ENCODE peak calls at places on chromosome 22, in five cellular contexts. One of them, this sample, is unnamed.
A peak's percentile ranks its signal among the peaks of the same experiment; 100 is the strongest.

GRCh38 chr22:47001288-47001687 is 238.8 kb downstream of the TBC1D22A start:
- DNase-seq in GM23248: no peak
- DNase-seq in SK-N-SH: no peak
- DNase-seq in GM23338: no peak
- DNase-seq in PC-3: no peak
- DNase-seq in this sample: no peak

GRCh38 chr22:25072406-25072805 is 119.9 kb downstream of the KIAA1671 start:
- DNase-seq in SK-N-SH: no peak
- DNase-seq in PC-3: no peak
- DNase-seq in GM23338: no peak
- DNase-seq in GM23248: no peak
- DNase-seq in this sample: no peak

GRCh38 chr22:48820481-48821345 is 1007.0 kb downstream of the BRD1 start:
- DNase-seq in PC-3: no peak
- DNase-seq in GM23248: no peak
- DNase-seq in SK-N-SH: no peak
- DNase-seq in GM23338: peak; percentile 0
- DNase-seq in this sample: no peak

GRCh38 chr22:32897400-32897799 is 95.9 kb downstream of the TIMP3 start:
- DNase-seq in PC-3: no peak
- DNase-seq in SK-N-SH: no peak
- DNase-seq in GM23338: no peak
- DNase-seq in GM23248: peak; percentile 84
- DNase-seq in this sample: no peak

GRCh38 chr22:19783531-19784395 is 23.2 kb downstream of the TBX1 start:
- DNase-seq in SK-N-SH: no peak
- DNase-seq in PC-3: no peak
- DNase-seq in GM23338: no peak
- DNase-seq in GM23248: no peak
- DNase-seq in this sample: no peak

GRCh38 chr22:19971276-19972124 is 29.9 kb upstream of the TXNRD2 start:
- DNase-seq in SK-N-SH: no peak
- DNase-seq in GM23338: no peak
- DNase-seq in GM23248: no peak
- DNase-seq in PC-3: no peak
- DNase-seq in this sample: no peak

GRCh38 chr22:19974233-19974861 is 32.7 kb upstream of the TXNRD2 start:
- DNase-seq in PC-3: peak; percentile 22
- DNase-seq in GM23338: peak; percentile 97
- DNase-seq in GM23248: peak; percentile 63
- DNase-seq in SK-N-SH: peak; percentile 91
- DNase-seq in this sample: peak; percentile 85

GRCh38 chr22:23622634-23623033 is 9.5 kb downstream of the DRICH1 start:
- DNase-seq in GM23338: no peak
- DNase-seq in SK-N-SH: no peak
- DNase-seq in PC-3: peak; percentile 38
- DNase-seq in GM23248: peak; percentile 35
- DNase-seq in this sample: no peak

GRCh38 chr22:27207907-27208306 is 550.5 kb downstream of the MIAT start:
- DNase-seq in GM23338: no peak
- DNase-seq in GM23248: peak; percentile 94
- DNase-seq in SK-N-SH: no peak
- DNase-seq in PC-3: no peak
- DNase-seq in this sample: no peak

GRCh38 chr22:23373601-23374000 is 193.3 kb downstream of the BCR start:
- DNase-seq in GM23338: no peak
- DNase-seq in SK-N-SH: no peak
- DNase-seq in PC-3: no peak
- DNase-seq in GM23248: no peak
- DNase-seq in this sample: no peak

GRCh38 chr22:44185237-44186120 is 4.8 kb downstream of the PARVG start:
- DNase-seq in SK-N-SH: no peak
- DNase-seq in PC-3: no peak
- DNase-seq in GM23248: no peak
- DNase-seq in GM23338: no peak
- DNase-seq in this sample: no peak

GRCh38 chr22:27204280-27204679 is 546.9 kb downstream of the MIAT start:
- DNase-seq in PC-3: no peak
- DNase-seq in SK-N-SH: no peak
- DNase-seq in GM23248: no peak
- DNase-seq in GM23338: no peak
- DNase-seq in this sample: no peak

GRCh38 chr22:45335854-45336492 is 26.2 kb downstream of the FAM118A start:
- DNase-seq in GM23248: no peak
- DNase-seq in SK-N-SH: no peak
- DNase-seq in GM23338: no peak
- DNase-seq in PC-3: no peak
- DNase-seq in this sample: no peak

GRCh38 chr22:44118645-44119315 is 61.9 kb upstream of the PARVG start:
- DNase-seq in PC-3: no peak
- DNase-seq in GM23248: no peak
- DNase-seq in GM23338: no peak
- DNase-seq in SK-N-SH: no peak
- DNase-seq in this sample: no peak

GRCh38 chr22:46686221-46686872 is 51.7 kb downstream of the CERK start:
- DNase-seq in SK-N-SH: no peak
- DNase-seq in GM23338: no peak
- DNase-seq in PC-3: no peak
- DNase-seq in GM23248: no peak
- DNase-seq in this sample: no peak

GRCh38 chr22:38881464-38881871 is 9.5 kb upstream of the CBX6 start:
- DNase-seq in GM23248: peak; percentile 91
- DNase-seq in PC-3: peak; percentile 21
- DNase-seq in SK-N-SH: no peak
- DNase-seq in GM23338: no peak
- DNase-seq in this sample: no peak

GRCh38 chr22:38879961-38880360 is 7.9 kb upstream of the CBX6 start:
- DNase-seq in GM23248: no peak
- DNase-seq in PC-3: no peak
- DNase-seq in SK-N-SH: no peak
- DNase-seq in GM23338: no peak
- DNase-seq in this sample: no peak

GRCh38 chr22:38881997-38882396 is 10.0 kb upstream of the CBX6 start:
- DNase-seq in GM23248: no peak
- DNase-seq in SK-N-SH: no peak
- DNase-seq in GM23338: no peak
- DNase-seq in PC-3: no peak
- DNase-seq in this sample: no peak

GRCh38 chr22:38882972-38883622 is 11.1 kb upstream of the CBX6 start:
- DNase-seq in GM23248: no peak
- DNase-seq in GM23338: no peak
- DNase-seq in SK-N-SH: no peak
- DNase-seq in PC-3: no peak
- DNase-seq in this sample: no peak

DNA sequence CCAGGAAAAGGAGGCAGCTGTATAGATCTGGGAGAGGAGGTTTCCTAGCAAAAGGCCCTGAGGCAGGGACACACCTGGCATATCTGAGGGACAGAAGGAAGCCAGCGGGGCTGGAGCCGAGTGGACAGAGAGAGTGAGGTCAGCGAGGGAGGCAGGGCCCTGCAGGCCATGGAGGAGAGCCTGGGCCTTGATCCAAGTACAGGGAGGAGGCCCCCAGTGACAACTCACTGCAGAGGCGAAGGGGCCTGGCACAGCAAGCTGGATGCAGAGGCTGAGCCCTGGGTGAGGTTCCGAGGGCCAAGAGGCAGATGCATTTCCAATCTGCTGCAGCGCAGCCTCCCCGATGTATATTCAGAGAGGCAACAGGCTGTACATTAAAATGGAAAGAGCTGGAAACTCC is 10.5 kb upstream of the CBX6 start:
- DNase-seq in SK-N-SH: no peak
- DNase-seq in GM23248: peak; percentile 77
- DNase-seq in GM23338: no peak
- DNase-seq in PC-3: no peak
- DNase-seq in this sample: no peak
- H3K9me2 ChIP-seq in SK-N-SH: no peaks in the 10 kb centered on the region
- H3K9me2 ChIP-seq in GM23248: no peaks in the 10 kb centered on the region
- H3K9me2 ChIP-seq in GM23338: no peaks in the 10 kb centered on the region
- H3K9me2 ChIP-seq in PC-3: no peaks in the 10 kb centered on the region
- H3K9me2 ChIP-seq in this sample: no peaks in the 10 kb centered on the region

GRCh38 chr22:42700901-42701300 is 19.8 kb downstream of the A4GALT start:
- DNase-seq in PC-3: no peak
- DNase-seq in GM23248: no peak
- DNase-seq in SK-N-SH: no peak
- DNase-seq in GM23338: no peak
- DNase-seq in this sample: no peak

GRCh38 chr22:42704896-42705295 is 15.8 kb downstream of the A4GALT start:
- DNase-seq in PC-3: no peak
- DNase-seq in SK-N-SH: no peak
- DNase-seq in GM23338: peak; percentile 51
- DNase-seq in GM23248: no peak
- DNase-seq in this sample: peak; percentile 51

GRCh38 chr22:42700355-42700754 is 20.3 kb downstream of the A4GALT start:
- DNase-seq in PC-3: no peak
- DNase-seq in GM23338: no peak
- DNase-seq in GM23248: no peak
- DNase-seq in SK-N-SH: no peak
- DNase-seq in this sample: no peak

GRCh38 chr22:42701694-42702093 is 19.0 kb downstream of the A4GALT start:
- DNase-seq in GM23338: no peak
- DNase-seq in GM23248: no peak
- DNase-seq in SK-N-SH: no peak
- DNase-seq in PC-3: no peak
- DNase-seq in this sample: peak; percentile 30

DNA sequence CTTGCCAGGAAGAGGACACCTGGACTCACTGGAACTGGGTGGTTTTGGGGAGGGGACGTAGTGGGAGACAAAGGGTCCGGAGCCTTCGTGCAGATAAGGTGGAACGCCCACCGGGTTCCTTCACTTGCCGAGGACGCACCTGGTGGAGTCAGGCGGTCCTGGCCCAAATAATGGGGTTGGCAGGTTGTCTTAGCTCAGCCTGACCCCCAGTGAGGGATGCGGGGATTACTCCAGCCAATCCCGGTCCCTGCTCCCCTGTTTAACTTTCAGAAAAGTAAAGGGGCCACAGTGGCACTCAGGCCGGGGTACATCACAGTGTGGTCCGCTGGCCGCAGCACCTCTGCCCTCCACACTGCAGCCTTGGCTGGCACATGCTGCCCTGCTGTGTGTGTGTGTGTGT is 18.0 kb downstream of the A4GALT start:
- DNase-seq in SK-N-SH: no peak
- DNase-seq in GM23338: peak; percentile 45
- DNase-seq in PC-3: no peak
- DNase-seq in GM23248: no peak
- DNase-seq in this sample: peak; percentile 26
- H3K4me1 ChIP-seq in SK-N-SH: peaks cover 6% of the 10 kb centered on the region
- H3K4me1 ChIP-seq in GM23338: peaks cover 18% of the 10 kb centered on the region
- H3K4me1 ChIP-seq in PC-3: no peaks in the 10 kb centered on the region
- H3K4me1 ChIP-seq in GM23248: peaks cover 15% of the 10 kb centered on the region
- H3K4me1 ChIP-seq in this sample: peaks cover 93% of the 10 kb centered on the region

GRCh38 chr22:31123292-31123602 is 481 bp downstream of the INPP5J start:
- DNase-seq in GM23338: no peak
- DNase-seq in SK-N-SH: no peak
- DNase-seq in GM23248: no peak
- DNase-seq in PC-3: no peak
- DNase-seq in this sample: no peak
- H3K27ac ChIP-seq in GM23338: no peak overlapping the region
- H3K27ac ChIP-seq in SK-N-SH: peak overlapping the region; percentile 72
- H3K27ac ChIP-seq in GM23248: no peak overlapping the region
- H3K27ac ChIP-seq in PC-3: no peak overlapping the region
- H3K27ac ChIP-seq in this sample: no peak overlapping the region

GRCh38 chr22:50601669-50602337 is 1.2 kb downstream of the MAPK8IP2 start:
- DNase-seq in PC-3: no peak
- DNase-seq in GM23248: peak; percentile 35
- DNase-seq in SK-N-SH: peak; percentile 36
- DNase-seq in GM23338: no peak
- DNase-seq in this sample: no peak

GRCh38 chr22:50600967-50601668 is 525 bp downstream of the MAPK8IP2 start:
- DNase-seq in GM23338: no peak
- DNase-seq in SK-N-SH: peak; percentile 90
- DNase-seq in GM23248: no peak
- DNase-seq in PC-3: no peak
- DNase-seq in this sample: no peak

GRCh38 chr22:50600541-50600940 is at the start of gene MAPK8IP2:
- DNase-seq in SK-N-SH: peak; percentile 93
- DNase-seq in GM23248: no peak
- DNase-seq in PC-3: peak; percentile 4
- DNase-seq in GM23338: no peak
- DNase-seq in this sample: no peak

GRCh38 chr22:50602338-50602700 is 1.7 kb downstream of the MAPK8IP2 start:
- DNase-seq in GM23338: no peak
- DNase-seq in GM23248: no peak
- DNase-seq in SK-N-SH: no peak
- DNase-seq in PC-3: no peak
- DNase-seq in this sample: no peak

GRCh38 chr22:50599816-50600454 is 658 bp upstream of the MAPK8IP2 start:
- DNase-seq in GM23248: peak; percentile 64
- DNase-seq in SK-N-SH: peak; percentile 70
- DNase-seq in PC-3: peak; percentile 14
- DNase-seq in GM23338: peak; percentile 76
- DNase-seq in this sample: no peak
- H3K9me2 ChIP-seq in GM23248: no peaks in the 10 kb centered on the region
- H3K9me2 ChIP-seq in SK-N-SH: no peaks in the 10 kb centered on the region
- H3K9me2 ChIP-seq in PC-3: no peaks in the 10 kb centered on the region
- H3K9me2 ChIP-seq in GM23338: no peaks in the 10 kb centered on the region
- H3K9me2 ChIP-seq in this sample: no peaks in the 10 kb centered on the region